ENCODE peak calls at places on chromosomes 3 and 15, in nine cellular contexts. J is cardiac muscle cell; U is HEK293T; R is GM23338; O is CD8-positive, alpha-beta memory T cell; Q is colonic mucosa; L is left ventricle myocardium inferior; X is T-helper 1 cell; W is A172. I is an unnamed sample.

GRCh38 chr3:189947948-189948723 is 172.6 kb downstream of the P3H2 start:
- DNase-seq in Q (peak; percentile 46), L (no peak), X (no peak), J (peak; percentile 58), O (no peak), R (peak; percentile 67), W (peak; percentile 46), U (no peak), I (peak; percentile 55)

GRCh38 chr15:44370830-44371229 is 56.6 kb upstream of the CTDSPL2 start:
- DNase-seq in X (no peak), W (no peak), J (no peak), O (no peak), U (no peak), R (peak; percentile 49), Q (no peak), L (no peak), I (no peak)

GRCh38 chr3:153285982-153286381 is 124.0 kb downstream of the RAP2B start:
- DNase-seq in Q (no peak), R (no peak), O (no peak), J (no peak), L (no peak), U (no peak), X (no peak), W (no peak), I (no peak)

GRCh38 chr3:112358311-112358780 is 25.4 kb downstream of the CD200 start:
- DNase-seq in W (peak; percentile 8), R (no peak), X (no peak), U (no peak), J (no peak), O (no peak), L (no peak), Q (no peak), I (no peak)

GRCh38 chr3:54670269-54671000 is 257.4 kb downstream of the LRTM1 start:
- DNase-seq in X (no peak), O (no peak), J (no peak), W (peak; percentile 51), L (no peak), Q (peak; percentile 31), R (peak; percentile 70), U (peak; percentile 9), I (no peak)

GRCh38 chr3:4746241-4746958 is 232.8 kb upstream of the BHLHE40 start:
- DNase-seq in W (no peak), R (no peak), Q (no peak), L (no peak), J (peak; percentile 89), X (no peak), U (no peak), O (no peak), I (no peak)

GRCh38 chr3:104939196-104939595 is 427.5 kb upstream of the ALCAM start:
- DNase-seq in L (no peak), U (no peak), Q (no peak), W (peak; percentile 12), R (no peak), X (no peak), O (no peak), J (peak; percentile 15), I (no peak)

GRCh38 chr3:165532851-165533250 is 304.4 kb downstream of the BCHE start:
- DNase-seq in J (no peak), O (no peak), W (no peak), L (no peak), U (no peak), R (peak; percentile 4), X (no peak), Q (no peak), I (no peak)

GRCh38 chr3:167253037-167253436 is 127.1 kb downstream of the ZBBX start:
- DNase-seq in J (no peak), O (no peak), U (no peak), X (no peak), R (no peak), W (no peak), L (no peak), Q (no peak), I (no peak)

GRCh38 chr3:48186993-48187578 is 1.1 kb downstream of the CDC25A start:
- DNase-seq in R (no peak), U (no peak), L (no peak), W (peak; percentile 24), J (peak; percentile 34), Q (no peak), X (no peak), O (no peak), I (no peak)

GRCh38 chr3:58462829-58463180 is 29.1 kb upstream of the KCTD6 start:
- DNase-seq in O (no peak), X (no peak), R (peak; percentile 58), U (peak; percentile 39), Q (no peak), L (no peak), J (no peak), W (no peak), I (no peak)

GRCh38 chr3:131561511-131561910 is 58.7 kb upstream of the MRPL3 start:
- DNase-seq in J (peak; percentile 46), Q (no peak), U (no peak), R (peak; percentile 8), O (no peak), W (no peak), L (no peak), X (no peak), I (no peak)

GRCh38 chr15:92385096-92385495 is 8.6 kb upstream of the ST8SIA2 start:
- DNase-seq in O (no peak), R (no peak), Q (no peak), X (no peak), J (no peak), W (peak; percentile 59), L (no peak), U (no peak), I (no peak)

GRCh38 chr3:86787091-86787490 is 203.9 kb downstream of the VGLL3 start:
- DNase-seq in R (peak; percentile 11), J (peak; percentile 53), U (no peak), W (peak; percentile 40), Q (no peak), L (no peak), X (no peak), O (no peak), I (no peak)

GRCh38 chr3:138195491-138195890 is 8.4 kb downstream of the ARMC8 start:
- DNase-seq in W (no peak), J (no peak), Q (no peak), X (no peak), L (no peak), U (no peak), O (no peak), R (no peak), I (no peak)

GRCh38 chr3:130671545-130671944 is 75.1 kb downstream of the PIK3R4 start:
- DNase-seq in L (no peak), W (peak; percentile 54), J (no peak), O (no peak), U (no peak), R (no peak), Q (no peak), X (no peak), I (no peak)